ENCODE peak calls at places on chromosomes 5 and 9, in four cellular contexts. Z, L, N and M are unnamed samples.

GRCh38 chr9:26809795-26810194 is 82.8 kb downstream of the CAAP1 start:
- DNase-seq in Z (no peak), L (no peak), N (peak), M (no peak)

GRCh38 chr5:110751902-110752762 is 13.3 kb downstream of the SLC25A46 start:
- DNase-seq in Z (no peak), L (no peak), N (no peak), M (no peak)

GRCh38 chr5:3537942-3538341 is 57.7 kb upstream of the IRX1 start:
- DNase-seq in Z (no peak), L (no peak), N (no peak), M (no peak)

GRCh38 chr9:127537792-127538191 is 74.3 kb upstream of the STXBP1 start:
- DNase-seq in Z (no peak), L (no peak), N (peak), M (no peak)

GRCh38 chr9:10268500-10269485 is 344.0 kb downstream of the PTPRD start:
- DNase-seq in Z (peak), L (no peak), N (peak), M (peak)

GRCh38 chr5:16679863-16680262 is 63.1 kb upstream of the RETREG1 start:
- DNase-seq in Z (peak), L (no peak), N (no peak), M (no peak)

GRCh38 chr9:32426278-32426939 is 42.0 kb downstream of the ACO1 start:
- DNase-seq in Z (no peak), L (peak), N (peak), M (no peak)

GRCh38 chr9:134961331-134962064 is 43.8 kb upstream of the FCN1 start:
- DNase-seq in Z (no peak), L (no peak), N (no peak), M (no peak)

GRCh38 chr5:80408976-80409926 is 1.4 kb downstream of the ZFYVE16 start:
- DNase-seq in Z (no peak), L (no peak), N (peak), M (no peak)

GRCh38 chr9:76987594-76988200 is 31.8 kb upstream of the FOXB2 start:
- DNase-seq in Z (peak), L (no peak), N (peak), M (peak)

GRCh38 chr5:173764321-173765029 is 123.7 kb upstream of the CPEB4 start:
- DNase-seq in Z (no peak), L (peak), N (peak), M (peak)

GRCh38 chr9:114002986-114003740 is 74.9 kb downstream of the AMBP start:
- DNase-seq in Z (peak), L (no peak), N (no peak), M (no peak)

DNA sequence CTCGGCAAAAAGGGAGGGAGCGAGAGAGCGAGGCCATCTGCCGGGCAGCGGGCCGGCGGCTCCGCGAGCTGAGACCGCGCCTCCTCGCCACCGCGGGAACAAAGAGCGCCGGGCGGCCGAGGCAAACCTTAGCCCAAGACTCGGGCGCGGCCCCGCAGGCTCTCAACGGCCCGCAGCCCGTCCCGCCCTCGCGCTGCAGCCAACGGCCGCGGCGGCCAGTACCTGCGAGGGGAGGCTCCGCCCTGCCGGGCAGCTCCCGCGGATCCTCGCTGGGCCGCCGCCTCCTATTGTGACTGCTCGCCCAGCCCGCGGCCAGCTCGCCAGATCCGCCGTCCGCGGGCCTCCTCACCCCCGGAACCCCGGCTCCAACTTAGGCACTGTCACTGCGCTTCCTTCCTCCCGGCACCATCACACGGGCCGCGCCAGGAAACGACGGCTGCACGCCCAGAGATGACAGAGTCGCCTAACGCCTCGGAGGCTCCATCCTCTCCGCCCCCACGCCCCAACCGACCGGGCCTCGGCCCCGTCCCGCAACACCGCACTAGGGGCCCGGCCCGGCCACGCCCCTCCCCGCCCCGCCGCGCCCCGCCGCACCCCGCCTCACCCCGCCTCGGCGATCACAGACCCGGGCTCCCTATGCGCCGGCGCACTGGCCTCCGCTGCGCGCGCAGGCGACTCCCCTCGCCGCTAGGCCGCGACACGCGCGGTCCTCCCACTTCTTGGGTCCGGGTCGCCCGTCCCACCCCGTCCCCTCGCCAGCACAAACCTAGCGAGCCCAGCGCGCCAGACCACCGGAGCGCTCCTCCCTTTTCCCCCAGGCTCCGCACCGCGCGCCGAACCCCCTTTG is 486 bp upstream of the RNF38 start:
- DNase-seq in Z (peak), L (peak), N (peak), M (peak)
- TF ChIP-seq CTCF in Z (no peak), L (no peak), N (no peak), M (no peak)

DNA sequence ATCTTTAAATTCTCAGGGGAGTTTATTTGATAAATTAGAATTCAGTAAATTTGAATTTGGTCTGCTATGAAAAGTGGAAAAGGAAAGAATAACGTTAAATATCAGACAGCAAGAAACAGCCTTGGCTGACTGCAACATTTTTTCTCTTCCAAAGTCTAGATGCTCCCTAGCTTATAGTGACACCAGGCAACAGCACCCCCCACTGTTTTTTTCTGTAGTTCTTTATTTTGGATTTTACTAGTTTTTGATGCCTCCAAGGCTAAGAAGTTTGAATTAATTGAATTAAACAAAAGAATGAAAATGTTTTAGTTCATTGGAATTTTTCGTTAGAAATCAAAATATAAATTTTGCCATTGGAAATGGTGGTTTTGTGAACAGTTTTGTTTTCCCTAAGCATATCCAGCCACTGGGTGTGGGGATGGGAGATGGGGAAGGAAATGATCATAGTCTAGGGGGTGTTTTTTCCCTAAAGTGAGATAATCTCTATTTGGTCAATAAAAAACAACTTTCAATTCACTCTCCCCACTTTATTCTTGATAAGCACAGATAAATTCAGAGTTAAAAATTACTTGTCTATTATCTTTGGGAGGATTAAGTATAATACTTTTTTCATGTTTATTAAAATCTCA is 199.3 kb upstream of the CD180 start:
- DNase-seq in Z (no peak), L (no peak), N (peak), M (no peak)
- TF ChIP-seq CTCF in Z (no peak), L (no peak), N (peak), M (no peak)

DNA sequence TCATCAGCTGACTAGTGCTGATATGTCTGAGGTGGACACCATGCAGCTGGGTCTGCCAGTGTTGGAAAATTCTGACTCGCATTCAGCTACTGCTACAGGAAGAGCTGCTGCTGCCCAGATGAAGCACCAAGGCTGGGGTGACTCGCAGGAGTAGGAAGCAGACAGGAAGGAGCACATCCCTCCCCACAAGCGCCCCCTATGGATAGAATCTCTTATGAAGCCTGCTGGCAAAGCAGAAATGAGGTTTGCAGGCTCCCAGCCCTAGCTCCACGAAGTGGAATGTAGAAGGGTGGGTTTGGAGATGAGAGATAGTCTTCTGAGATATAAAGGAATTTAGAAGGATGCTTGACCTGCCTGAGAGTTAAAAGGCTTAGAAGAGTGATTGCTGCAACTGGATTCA is 443.0 kb downstream of the ACTL7B start:
- DNase-seq in Z (peak), L (no peak), N (peak), M (no peak)
- TF ChIP-seq CTCF in Z (no peak), L (no peak), N (no peak), M (peak)

GRCh38 chr5:157025093-157025698 is 33.7 kb downstream of the HAVCR1 start:
- DNase-seq in Z (no peak), L (no peak), N (no peak), M (no peak)
- TF ChIP-seq CTCF in Z (no peak), L (no peak), N (no peak), M (no peak)

DNA sequence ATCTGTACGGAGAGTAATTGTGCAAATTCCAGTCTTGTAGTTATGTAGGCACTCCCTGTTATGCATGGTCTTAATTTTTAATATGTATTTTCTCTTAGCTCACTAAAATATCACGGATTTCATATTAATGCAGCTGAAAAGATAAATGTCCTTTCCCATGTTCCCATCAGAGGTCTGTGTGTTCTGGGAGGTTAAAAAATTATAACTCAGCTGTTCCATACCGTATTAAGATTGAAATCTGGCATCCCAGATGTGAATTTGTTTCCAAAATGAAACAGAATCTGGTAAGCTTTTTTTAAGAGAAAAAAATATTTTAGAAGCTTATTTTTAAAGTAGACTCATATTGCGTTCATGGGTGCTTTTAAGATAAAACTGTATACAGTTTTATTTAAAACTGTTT is 44.3 kb downstream of the SEMA6A start:
- DNase-seq in Z (no peak), L (no peak), N (no peak), M (no peak)
- TF ChIP-seq CTCF in Z (no peak), L (no peak), N (no peak), M (no peak)

DNA sequence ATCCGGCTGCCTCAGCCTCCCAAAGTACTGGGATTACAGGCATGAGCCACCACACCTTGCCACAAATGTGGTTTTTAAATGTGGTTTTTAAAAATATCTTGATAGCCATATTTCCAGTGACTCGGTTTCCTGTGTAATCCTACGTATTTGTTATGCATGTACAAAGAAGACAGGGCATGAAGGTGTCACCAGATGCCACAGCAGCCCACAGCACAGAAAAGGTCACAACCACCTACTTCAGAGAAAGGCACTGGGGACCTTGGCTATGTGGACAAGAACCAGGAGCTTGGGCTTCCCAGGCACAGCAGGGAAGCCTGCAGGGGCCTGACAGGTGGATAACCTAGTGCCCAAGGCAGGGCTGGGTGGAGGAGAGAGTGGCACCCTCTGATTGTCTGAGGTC is 38.0 kb downstream of the C9orf50 start:
- DNase-seq in Z (no peak), L (no peak), N (no peak), M (no peak)
- TF ChIP-seq CTCF in Z (no peak), L (no peak), N (no peak), M (no peak)

DNA sequence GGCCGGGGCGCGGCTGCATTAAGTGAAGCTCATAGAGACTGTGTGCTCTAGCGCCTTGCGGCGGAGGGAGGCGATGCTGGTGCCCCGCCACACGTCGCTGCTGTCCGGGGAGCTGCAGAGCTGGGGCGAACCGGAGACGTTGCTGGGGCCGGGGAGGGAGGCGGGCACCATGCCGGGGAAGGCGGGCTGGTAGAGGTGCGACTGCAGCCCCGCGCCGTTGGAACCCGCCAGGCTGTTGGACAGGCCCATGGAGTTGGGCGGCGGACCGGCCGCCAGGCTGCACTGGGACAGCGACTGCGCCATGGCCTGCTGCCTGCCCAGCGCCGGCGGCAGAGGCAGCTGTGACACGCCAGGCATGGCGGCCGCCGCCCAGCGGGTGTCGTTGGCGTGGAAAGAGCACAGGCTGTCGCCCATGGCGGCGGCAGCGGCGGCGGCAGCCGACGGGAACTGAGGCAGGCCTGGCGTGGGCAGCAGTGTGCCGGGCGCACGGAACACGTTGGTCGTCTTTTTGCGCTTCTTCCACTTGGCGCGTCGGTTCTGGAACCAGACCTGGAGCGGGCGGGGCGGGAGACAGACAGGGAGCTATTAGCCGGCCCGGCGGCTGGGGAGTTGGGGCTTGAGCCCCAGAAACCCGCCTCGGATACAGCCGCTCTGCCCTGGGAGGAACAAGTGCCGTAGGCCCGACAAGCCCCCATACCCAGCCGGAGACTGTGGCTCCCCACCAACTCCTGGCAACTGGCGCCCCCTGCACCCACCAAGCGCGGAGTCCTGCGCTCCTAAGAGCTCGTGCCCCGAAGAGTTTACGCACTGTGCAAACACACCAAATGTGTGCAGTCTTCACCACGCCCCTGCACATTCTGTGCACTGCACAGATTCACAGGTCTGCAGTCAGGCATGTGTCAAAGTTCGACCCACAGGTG is 8.0 kb downstream of the OTP start:
- DNase-seq in Z (peak), L (no peak), N (peak), M (no peak)
- TF ChIP-seq CTCF in Z (peak), L (no peak), N (no peak), M (peak)

GRCh38 chr5:38725419-38725865 is 120.4 kb upstream of the OSMR start:
- DNase-seq in Z (no peak), L (no peak), N (no peak), M (peak)

GRCh38 chr5:38726279-38726678 is 119.5 kb upstream of the OSMR start:
- DNase-seq in Z (no peak), L (no peak), N (no peak), M (no peak)

GRCh38 chr5:38722918-38723317 is 122.9 kb upstream of the OSMR start:
- DNase-seq in Z (no peak), L (no peak), N (no peak), M (no peak)

GRCh38 chr5:38723423-38723822 is 122.4 kb upstream of the OSMR start:
- DNase-seq in Z (no peak), L (no peak), N (no peak), M (no peak)

GRCh38 chr5:38724301-38725030 is 121.3 kb upstream of the OSMR start:
- DNase-seq in Z (no peak), L (no peak), N (peak), M (no peak)
- TF ChIP-seq CTCF in Z (no peak), L (no peak), N (no peak), M (no peak)

GRCh38 chr5:102664946-102665345 is 90.2 kb upstream of the PAM start:
- DNase-seq in Z (no peak), L (no peak), N (no peak), M (no peak)

GRCh38 chr5:102668220-102668930 is 86.7 kb upstream of the PAM start:
- DNase-seq in Z (no peak), L (no peak), N (no peak), M (no peak)

GRCh38 chr5:102666164-102666951 is 88.7 kb upstream of the PAM start:
- DNase-seq in Z (no peak), L (peak), N (no peak), M (peak)

DNA sequence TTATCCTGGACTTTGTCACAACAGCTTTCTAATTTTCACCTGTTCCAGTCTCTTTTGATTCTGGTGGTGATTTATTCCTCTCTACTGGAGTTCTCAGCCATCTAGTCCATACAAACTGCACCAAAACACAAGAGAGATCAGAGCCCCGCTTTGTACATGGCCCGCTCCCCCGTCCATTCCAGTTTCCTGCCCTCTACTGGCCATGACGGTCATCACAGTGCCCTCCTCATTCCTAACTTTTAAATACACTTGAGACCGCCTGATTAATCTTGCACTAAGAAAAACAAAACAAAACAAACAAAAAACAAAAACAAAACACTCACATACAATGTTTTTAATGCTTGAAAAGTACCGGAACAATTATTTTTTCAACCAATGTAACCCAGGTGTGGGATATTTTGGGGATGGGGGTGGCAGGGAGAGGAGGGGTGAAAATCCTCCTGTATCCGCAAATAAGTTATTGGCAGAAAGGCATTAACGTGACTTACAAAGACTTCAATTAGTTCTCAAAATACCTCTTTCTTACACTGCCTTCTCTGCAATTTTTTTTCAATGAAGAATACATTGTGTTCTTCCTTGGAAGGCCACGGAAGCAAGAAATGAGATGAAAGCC is 84.8 kb upstream of the PAM start:
- DNase-seq in Z (peak), L (no peak), N (peak), M (peak)
- TF ChIP-seq CTCF in Z (peak), L (no peak), N (peak), M (peak)